ENCODE peak calls at places on chromosomes 7 and 10, in eight cellular contexts. B is HL-60, V is right atrium auricular region, U is fibroblast of mammary gland, N is foreskin fibroblast, L is osteocyte, M is adrenal gland, C is prostate gland. W is an unnamed sample.

GRCh38 chr10:106705576-106706526 is 458.7 kb downstream of the SORCS1 start:
- DNase-seq in B (peak; percentile 36), V (peak; percentile 75), U (peak; percentile 63), N (peak; percentile 82), L (no peak), M (peak; percentile 66), C (peak; percentile 8), W (peak; percentile 72)

GRCh38 chr10:128739937-128740336 is 613.7 kb upstream of the MKI67 start:
- DNase-seq in B (no peak), V (no peak), U (no peak), N (no peak), L (no peak), M (no peak), C (no peak), W (no peak)

GRCh38 chr7:19899517-19899916 is 126.1 kb upstream of the TMEM196 start:
- DNase-seq in B (no peak), V (no peak), U (peak; percentile 86), N (peak; percentile 66), L (no peak), M (no peak), C (no peak), W (no peak)

GRCh38 chr7:39527296-39527695 is 38.9 kb upstream of the YAE1 start:
- DNase-seq in B (no peak), V (no peak), U (peak; percentile 55), N (peak; percentile 15), L (no peak), M (no peak), C (no peak), W (no peak)

GRCh38 chr7:142867097-142867378 is 12.2 kb downstream of the EPHB6 start:
- DNase-seq in B (no peak), V (no peak), U (no peak), N (no peak), L (no peak), M (no peak), C (no peak), W (no peak)

GRCh38 chr7:72781161-72781560 is 46.8 kb downstream of the TYW1B start:
- DNase-seq in B (no peak), V (no peak), U (no peak), N (no peak), L (no peak), M (no peak), C (no peak), W (no peak)

GRCh38 chr10:7969623-7970022 is 84.9 kb upstream of the GATA3 start:
- DNase-seq in B (no peak), V (no peak), U (no peak), N (no peak), L (no peak), M (no peak), C (no peak), W (no peak)

GRCh38 chr7:151437866-151438516 is 1.9 kb downstream of the CRYGN start:
- DNase-seq in B (no peak), V (no peak), U (no peak), N (no peak), L (no peak), M (no peak), C (no peak), W (no peak)

GRCh38 chr7:135154734-135155133 is 6.9 kb downstream of the TMEM140 start:
- DNase-seq in B (no peak), V (no peak), U (no peak), N (no peak), L (no peak), M (no peak), C (no peak), W (no peak)

GRCh38 chr7:16695621-16696237 is 49.7 kb downstream of the BZW2 start:
- DNase-seq in B (peak; percentile 11), V (no peak), U (peak; percentile 76), N (peak; percentile 62), L (no peak), M (peak; percentile 33), C (peak; percentile 51), W (no peak)

GRCh38 chr7:150803161-150803860 is 2.7 kb downstream of the TMEM176A start:
- DNase-seq in B (no peak), V (peak; percentile 53), U (no peak), N (no peak), L (no peak), M (no peak), C (no peak), W (no peak)

GRCh38 chr7:83162402-83163256 is at the start of gene PCLO:
- DNase-seq in B (peak; percentile 26), V (no peak), U (peak; percentile 3), N (peak; percentile 88), L (peak; percentile 92), M (peak; percentile 90), C (peak; percentile 87), W (peak; percentile 90)

GRCh38 chr10:4151466-4151865 is 366.5 kb upstream of the KLF6 start:
- DNase-seq in B (no peak), V (no peak), U (no peak), N (no peak), L (no peak), M (no peak), C (no peak), W (no peak)
- TF ChIP-seq CTCF in B (no peak), V (no peak), U (no peak), N (no peak), L (no peak), M (no peak), C (no peak), W (peak; percentile 31)

GRCh38 chr7:17991866-17992648 is 35.6 kb downstream of the PRPS1L1 start:
- DNase-seq in B (no peak), V (no peak), U (peak; percentile 10), N (peak; percentile 19), L (no peak), M (no peak), C (no peak), W (no peak)

GRCh38 chr7:17988858-17989257 is 38.8 kb downstream of the PRPS1L1 start:
- DNase-seq in B (no peak), V (no peak), U (no peak), N (no peak), L (no peak), M (no peak), C (no peak), W (no peak)

GRCh38 chr7:17990761-17991160 is 36.9 kb downstream of the PRPS1L1 start:
- DNase-seq in B (no peak), V (no peak), U (no peak), N (no peak), L (no peak), M (no peak), C (no peak), W (no peak)

GRCh38 chr7:17988136-17988535 is 39.5 kb downstream of the PRPS1L1 start:
- DNase-seq in B (no peak), V (no peak), U (no peak), N (no peak), L (no peak), M (no peak), C (no peak), W (no peak)

DNA sequence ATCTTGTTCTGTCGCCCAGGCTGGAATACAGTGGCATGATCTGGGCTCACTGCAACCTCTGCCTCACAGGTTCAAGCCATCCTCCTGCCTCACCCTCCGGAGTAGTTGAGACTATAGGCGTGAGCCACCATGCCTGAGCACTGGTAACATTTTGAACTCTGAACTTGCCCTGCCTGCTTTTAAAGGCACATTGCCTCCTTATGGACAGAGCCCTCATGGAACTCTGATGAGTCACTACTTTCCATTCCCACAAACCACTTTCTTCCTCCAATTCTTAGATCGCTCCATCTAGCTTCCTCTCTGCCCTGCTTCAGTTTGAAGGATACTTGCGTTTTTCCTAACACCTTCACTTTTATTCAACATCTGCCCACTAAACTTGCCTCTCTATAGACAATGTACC is 38.1 kb downstream of the PRPS1L1 start:
- DNase-seq in B (no peak), V (no peak), U (peak; percentile 50), N (peak; percentile 52), L (no peak), M (no peak), C (no peak), W (no peak)
- TF ChIP-seq CTCF in B (no peak), V (no peak), U (no peak), N (no peak), L (no peak), M (no peak), C (no peak), W (no peak)

DNA sequence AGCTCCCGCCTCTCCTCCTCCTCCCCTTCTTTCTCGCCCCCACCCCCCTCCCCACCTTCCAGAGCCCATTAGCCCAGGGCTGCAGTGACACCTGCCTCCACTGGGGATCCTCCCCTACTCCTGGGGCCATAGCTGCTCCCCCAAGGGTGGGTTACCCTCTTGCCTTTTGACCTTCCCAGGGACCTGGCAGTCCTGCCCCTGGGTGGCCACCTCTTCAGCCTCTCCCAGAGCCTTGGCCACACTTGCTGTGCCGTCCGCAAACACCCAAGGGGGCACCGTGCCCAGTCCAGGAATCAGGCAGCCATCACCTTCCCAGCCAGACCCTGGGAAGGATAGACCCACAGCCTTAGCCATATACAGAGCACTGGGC is 19.8 kb upstream of the CLDN4 start:
- DNase-seq in B (no peak), V (no peak), U (no peak), N (no peak), L (no peak), M (no peak), C (no peak), W (no peak)
- TF ChIP-seq CTCF in B (no peak), V (no peak), U (no peak), N (no peak), L (no peak), M (no peak), C (no peak), W (no peak)

GRCh38 chr10:118838364-118838763 is 83.6 kb upstream of the CACUL1 start:
- DNase-seq in B (no peak), V (no peak), U (no peak), N (no peak), L (no peak), M (no peak), C (no peak), W (no peak)

GRCh38 chr10:118839348-118839747 is 84.6 kb upstream of the CACUL1 start:
- DNase-seq in B (no peak), V (no peak), U (no peak), N (no peak), L (peak; percentile 65), M (peak; percentile 11), C (no peak), W (no peak)

GRCh38 chr10:118840071-118840775 is 85.5 kb upstream of the CACUL1 start:
- DNase-seq in B (no peak), V (no peak), U (peak; percentile 36), N (no peak), L (peak; percentile 66), M (no peak), C (no peak), W (no peak)

GRCh38 chr10:118832242-118832651 is 77.5 kb upstream of the CACUL1 start:
- DNase-seq in B (peak; percentile 75), V (peak; percentile 81), U (no peak), N (peak; percentile 20), L (no peak), M (peak; percentile 52), C (peak; percentile 54), W (no peak)

DNA sequence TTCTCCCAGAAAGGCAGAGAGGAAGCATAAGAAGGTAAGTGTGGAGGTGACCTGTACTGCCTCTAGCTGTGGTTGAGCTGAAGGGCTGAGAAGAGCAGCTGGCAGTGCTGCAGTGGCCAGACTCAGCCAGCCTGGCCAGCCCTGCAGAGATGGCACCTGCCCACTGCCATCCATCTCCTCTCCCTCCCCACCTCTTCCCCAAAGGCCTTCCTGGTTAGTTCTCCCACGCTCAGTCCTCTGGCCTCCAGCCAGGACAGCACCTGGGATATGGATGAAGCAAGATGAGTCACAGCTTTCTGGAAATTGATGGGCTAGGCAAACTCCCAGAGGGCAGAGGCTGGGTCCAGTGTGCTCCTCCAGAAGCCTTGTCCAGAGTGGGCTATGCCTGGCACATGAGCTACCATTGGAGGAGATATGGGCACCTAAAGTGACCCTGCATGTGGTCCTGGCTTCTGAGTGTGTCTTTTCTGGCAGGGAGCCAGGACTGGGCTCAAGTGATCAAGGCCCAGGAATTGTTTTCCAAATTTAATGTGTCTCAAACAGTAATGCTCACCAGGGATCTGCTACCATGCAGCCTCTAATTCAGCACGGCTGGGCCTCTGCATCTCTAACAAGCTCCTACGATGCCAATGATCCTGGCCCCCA is 81.0 kb upstream of the CACUL1 start:
- DNase-seq in B (no peak), V (no peak), U (peak; percentile 63), N (no peak), L (no peak), M (no peak), C (peak; percentile 63), W (no peak)
- TF ChIP-seq CTCF in B (no peak), V (no peak), U (no peak), N (no peak), L (no peak), M (no peak), C (no peak), W (no peak)

W was measured in type B pancreatic cell.